ENCODE peak calls at places on chromosomes 2 and 18, in ten cellular contexts. Q, N, C, K, P, Y, H, E, O and X are unnamed samples.

GRCh38 chr2:9774266-9774665 is 69.0 kb upstream of the TAF1B start:
- DNase-seq in Q (no peak), N (no peak), C (no peak), K (no peak), P (no peak), Y (no peak), H (no peak), E (no peak), O (no peak), X (no peak)

GRCh38 chr2:144477281-144477942 is 42.5 kb downstream of the ZEB2 start:
- DNase-seq in Q (no peak), N (no peak), C (no peak), K (no peak), P (no peak), Y (peak), H (no peak), E (no peak), O (no peak), X (no peak)

GRCh38 chr2:227308784-227309183 is 16.3 kb upstream of the MFF start:
- DNase-seq in Q (no peak), N (no peak), C (no peak), K (no peak), P (no peak), Y (peak), H (no peak), E (no peak), O (no peak), X (no peak)

GRCh38 chr2:25349397-25349796 is 7.7 kb upstream of the DNMT3A start:
- DNase-seq in Q (no peak), N (peak), C (no peak), K (no peak), P (no peak), Y (peak), H (no peak), E (no peak), O (no peak), X (no peak)

GRCh38 chr2:95334916-95335641 is 37.9 kb downstream of the KCNIP3 start:
- DNase-seq in Q (no peak), N (no peak), C (no peak), K (no peak), P (no peak), Y (peak), H (no peak), E (no peak), O (no peak), X (no peak)

GRCh38 chr2:172340394-172340793 is 87.0 kb upstream of the ITGA6 start:
- DNase-seq in Q (no peak), N (no peak), C (no peak), K (no peak), P (no peak), Y (no peak), H (no peak), E (no peak), O (no peak), X (no peak)

GRCh38 chr18:62399781-62400308 is 74.7 kb downstream of the TNFRSF11A start:
- DNase-seq in Q (peak), N (peak), C (peak), K (no peak), P (no peak), Y (no peak), H (no peak), E (no peak), O (no peak), X (peak)

GRCh38 chr2:109470121-109470921 is 143.4 kb downstream of the SEPTIN10 start:
- DNase-seq in Q (no peak), N (peak), C (no peak), K (no peak), P (no peak), Y (peak), H (no peak), E (no peak), O (peak), X (no peak)

GRCh38 chr2:9288681-9289338 is 82.2 kb downstream of the ASAP2 start:
- DNase-seq in Q (no peak), N (no peak), C (no peak), K (no peak), P (no peak), Y (peak), H (no peak), E (no peak), O (no peak), X (no peak)

GRCh38 chr2:240302933-240303332 is 132.5 kb upstream of the GPC1 start:
- DNase-seq in Q (no peak), N (no peak), C (no peak), K (no peak), P (no peak), Y (no peak), H (no peak), E (peak), O (no peak), X (no peak)

GRCh38 chr2:180644709-180645108 is 335.7 kb upstream of the UBE2E3 start:
- DNase-seq in Q (no peak), N (no peak), C (peak), K (no peak), P (no peak), Y (peak), H (no peak), E (no peak), O (no peak), X (no peak)

GRCh38 chr2:70939001-70939846 is 3.5 kb downstream of the ATP6V1B1 start:
- DNase-seq in Q (no peak), N (peak), C (peak), K (no peak), P (no peak), Y (no peak), H (no peak), E (no peak), O (no peak), X (no peak)

GRCh38 chr2:203683932-203684556 is 22.4 kb upstream of the CD28 start:
- DNase-seq in Q (no peak), N (peak), C (no peak), K (no peak), P (no peak), Y (peak), H (no peak), E (no peak), O (no peak), X (peak)

GRCh38 chr18:74564012-74564411 is 29.7 kb downstream of the CNDP1 start:
- DNase-seq in Q (no peak), N (no peak), C (no peak), K (no peak), P (no peak), Y (no peak), H (no peak), E (no peak), O (no peak), X (no peak)

GRCh38 chr2:69086466-69086865 is 73.5 kb downstream of the ANTXR1 start:
- DNase-seq in Q (no peak), N (peak), C (peak), K (no peak), P (no peak), Y (peak), H (no peak), E (no peak), O (no peak), X (no peak)

GRCh38 chr18:78146136-78146535 is 833.5 kb upstream of the SALL3 start:
- DNase-seq in Q (no peak), N (no peak), C (no peak), K (no peak), P (no peak), Y (no peak), H (no peak), E (no peak), O (no peak), X (no peak)

GRCh38 chr2:181632733-181633401 is 24.0 kb downstream of the CERKL start:
- DNase-seq in Q (no peak), N (no peak), C (peak), K (no peak), P (no peak), Y (no peak), H (no peak), E (no peak), O (no peak), X (no peak)

GRCh38 chr18:61556862-61557261 is 223.6 kb downstream of the CDH20 start:
- DNase-seq in Q (no peak), N (peak), C (peak), K (no peak), P (no peak), Y (peak), H (no peak), E (no peak), O (no peak), X (no peak)

GRCh38 chr2:240689975-240690374 is 1.7 kb upstream of the AQP12A start:
- DNase-seq in Q (no peak), N (no peak), C (no peak), K (no peak), P (no peak), Y (no peak), H (no peak), E (no peak), O (no peak), X (no peak)

GRCh38 chr18:2846241-2846637 is 567 bp upstream of the EMILIN2 start:
- DNase-seq in Q (peak), N (peak), C (no peak), K (no peak), P (no peak), Y (no peak), H (no peak), E (no peak), O (no peak), X (peak)

GRCh38 chr18:70423120-70423519 is 134.3 kb downstream of the SOCS6 start:
- DNase-seq in Q (no peak), N (no peak), C (peak), K (no peak), P (no peak), Y (no peak), H (no peak), E (no peak), O (no peak), X (no peak)

GRCh38 chr2:9441556-9441955 is 18.1 kb downstream of the CPSF3 start:
- DNase-seq in Q (no peak), N (no peak), C (no peak), K (no peak), P (no peak), Y (peak), H (no peak), E (no peak), O (no peak), X (no peak)

GRCh38 chr2:8172661-8173060 is 509.2 kb upstream of the ID2 start:
- DNase-seq in Q (no peak), N (no peak), C (no peak), K (no peak), P (no peak), Y (no peak), H (no peak), E (no peak), O (no peak), X (no peak)

GRCh38 chr2:178865121-178865520 is 57.9 kb upstream of the TTN start:
- DNase-seq in Q (no peak), N (no peak), C (peak), K (no peak), P (no peak), Y (no peak), H (no peak), E (no peak), O (no peak), X (no peak)

GRCh38 chr18:27249933-27250332 is 64.8 kb upstream of the CHST9 start:
- DNase-seq in Q (no peak), N (no peak), C (peak), K (no peak), P (no peak), Y (no peak), H (no peak), E (no peak), O (no peak), X (no peak)

GRCh38 chr2:65353927-65354326 is 78.5 kb downstream of the SPRED2 start:
- DNase-seq in Q (no peak), N (no peak), C (peak), K (no peak), P (no peak), Y (no peak), H (no peak), E (no peak), O (no peak), X (no peak)